ENCODE peak calls at places on chromosomes 16 and 17, in nine cellular contexts. G, E, B, L, Z, F, V, N and H are unnamed samples.

GRCh38 chr16:68644715-68645493 is at the start of gene CDH3:
- DNase-seq in G (no peak), E (no peak), B (peak; percentile 32), L (no peak), Z (peak; percentile 69), F (peak; percentile 35), V (peak; percentile 88), N (no peak), H (no peak)

GRCh38 chr17:78360371-78361226 is 722 bp upstream of the SOCS3 start:
- DNase-seq in G (peak; percentile 73), E (peak; percentile 63), B (peak; percentile 100), L (peak; percentile 96), Z (peak; percentile 87), F (peak; percentile 97), V (peak; percentile 80), N (peak; percentile 84), H (peak; percentile 93)

GRCh38 chr16:11781773-11782172 is 15.3 kb downstream of the ZC3H7A start:
- DNase-seq in G (no peak), E (no peak), B (no peak), L (no peak), Z (peak; percentile 62), F (no peak), V (no peak), N (peak; percentile 36), H (no peak)

GRCh38 chr16:80114699-80115098 is 426.1 kb upstream of the DYNLRB2 start:
- DNase-seq in G (no peak), E (no peak), B (no peak), L (no peak), Z (no peak), F (no peak), V (no peak), N (no peak), H (no peak)

GRCh38 chr17:78268960-78269892 is 37.8 kb downstream of the TMEM235 start:
- DNase-seq in G (no peak), E (no peak), B (no peak), L (no peak), Z (no peak), F (no peak), V (no peak), N (peak; percentile 56), H (no peak)

GRCh38 chr17:70190959-70191805 is 21.9 kb downstream of the KCNJ2 start:
- DNase-seq in G (no peak), E (no peak), B (no peak), L (no peak), Z (no peak), F (no peak), V (no peak), N (no peak), H (no peak)

GRCh38 chr17:290121-290521 is 62.5 kb downstream of the RPH3AL start:
- DNase-seq in G (no peak), E (no peak), B (no peak), L (peak; percentile 42), Z (no peak), F (no peak), V (no peak), N (no peak), H (no peak)

GRCh38 chr17:60887607-60888028 is 210.0 kb downstream of the BCAS3 start:
- DNase-seq in G (no peak), E (no peak), B (no peak), L (no peak), Z (peak; percentile 10), F (no peak), V (no peak), N (no peak), H (no peak)

GRCh38 chr17:7886227-7887037 is 2.2 kb upstream of the CHD3 start:
- DNase-seq in G (peak; percentile 21), E (no peak), B (peak; percentile 44), L (peak; percentile 78), Z (peak; percentile 67), F (peak; percentile 78), V (peak; percentile 45), N (peak; percentile 8), H (peak; percentile 64)
- TF ChIP-seq CTCF in G (peak; percentile 41), E (no peak), B (no peak), L (no peak), Z (no peak), F (no peak), V (no peak), N (no peak), H (no peak)

DNA sequence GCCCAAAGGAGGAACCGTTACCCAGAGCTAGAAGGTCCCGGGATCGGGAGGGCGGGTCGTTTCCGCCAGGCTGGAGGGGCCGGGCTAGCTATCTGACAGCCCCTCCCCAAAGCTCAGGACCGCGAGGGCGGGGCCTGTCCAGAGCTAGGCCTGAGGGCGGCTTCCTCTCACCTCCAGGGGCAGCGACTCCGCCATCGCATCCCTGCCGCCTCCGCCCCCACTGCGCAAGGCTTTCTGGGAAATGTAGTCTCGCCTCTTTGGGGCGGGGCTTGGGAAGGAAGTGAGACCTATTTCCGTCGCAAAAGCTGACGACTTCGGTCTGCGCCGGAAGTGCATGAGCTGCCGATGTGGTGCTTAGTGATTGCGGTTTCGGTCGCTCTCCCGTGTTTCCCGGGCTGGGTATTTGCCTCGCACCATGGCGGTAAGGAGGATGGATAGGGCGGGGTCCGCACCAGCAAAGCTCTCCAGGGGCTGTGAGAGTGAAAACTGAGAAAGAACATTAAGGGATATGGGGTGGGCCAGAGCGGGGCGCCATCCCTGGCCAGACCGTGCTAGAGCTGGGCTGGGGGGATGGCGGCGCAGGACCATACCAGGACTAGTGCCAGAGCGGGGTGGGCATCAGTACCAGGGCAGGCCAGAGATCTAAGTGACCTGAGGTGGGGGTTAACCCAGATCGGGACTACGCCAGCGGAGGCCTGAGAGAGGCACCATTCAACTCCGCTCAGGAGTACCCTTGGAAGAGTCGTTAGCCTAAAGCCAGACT is at the start of gene TMEM208:
- DNase-seq in G (peak; percentile 98), E (peak; percentile 94), B (peak; percentile 98), L (peak; percentile 99), Z (peak; percentile 99), F (peak; percentile 99), V (peak; percentile 100), N (peak; percentile 98), H (peak; percentile 98)
- TF ChIP-seq CTCF in G (peak; percentile 32), E (peak; percentile 13), B (no peak), L (no peak), Z (peak; percentile 30), F (no peak), V (peak; percentile 10), N (no peak), H (peak; percentile 31)

GRCh38 chr16:56225013-56225742 is 33.9 kb downstream of the GNAO1 start:
- DNase-seq in G (no peak), E (no peak), B (no peak), L (no peak), Z (no peak), F (no peak), V (no peak), N (no peak), H (no peak)

GRCh38 chr16:56226840-56227525 is 35.7 kb downstream of the GNAO1 start:
- DNase-seq in G (no peak), E (no peak), B (no peak), L (no peak), Z (no peak), F (no peak), V (peak; percentile 13), N (no peak), H (no peak)

GRCh38 chr16:56222482-56222997 is 31.3 kb downstream of the GNAO1 start:
- DNase-seq in G (no peak), E (no peak), B (no peak), L (no peak), Z (no peak), F (no peak), V (no peak), N (no peak), H (no peak)

GRCh38 chr16:56226187-56226586 is 34.9 kb downstream of the GNAO1 start:
- DNase-seq in G (no peak), E (no peak), B (no peak), L (no peak), Z (no peak), F (peak; percentile 15), V (peak; percentile 70), N (no peak), H (no peak)

GRCh38 chr16:56221995-56222394 is 30.7 kb downstream of the GNAO1 start:
- DNase-seq in G (no peak), E (no peak), B (no peak), L (no peak), Z (no peak), F (no peak), V (no peak), N (no peak), H (no peak)
- TF ChIP-seq CTCF in G (no peak), E (no peak), B (no peak), L (no peak), Z (no peak), F (no peak), V (no peak), N (no peak), H (no peak)

GRCh38 chr17:68389041-68389440 is 68.3 kb downstream of the WIPI1 start:
- DNase-seq in G (no peak), E (no peak), B (no peak), L (peak; percentile 57), Z (no peak), F (no peak), V (no peak), N (no peak), H (no peak)
- TF ChIP-seq CTCF in G (no peak), E (no peak), B (no peak), L (no peak), Z (no peak), F (no peak), V (no peak), N (no peak), H (no peak)

GRCh38 chr16:52553322-52553721 is 6.4 kb upstream of the TOX3 start:
- DNase-seq in G (no peak), E (no peak), B (no peak), L (no peak), Z (no peak), F (no peak), V (no peak), N (no peak), H (no peak)
- TF ChIP-seq CTCF in G (peak; percentile 15), E (peak; percentile 11), B (peak; percentile 52), L (no peak), Z (peak; percentile 61), F (no peak), V (peak; percentile 16), N (no peak), H (peak; percentile 14)

GRCh38 chr17:19726615-19727376 is 10.4 kb upstream of the SLC47A2 start:
- DNase-seq in G (no peak), E (no peak), B (no peak), L (no peak), Z (no peak), F (no peak), V (no peak), N (peak; percentile 18), H (no peak)
- TF ChIP-seq CTCF in G (no peak), E (no peak), B (no peak), L (no peak), Z (no peak), F (no peak), V (no peak), N (no peak), H (no peak)

GRCh38 chr17:80926601-80927250 is 64.9 kb upstream of the CHMP6 start:
- DNase-seq in G (no peak), E (no peak), B (no peak), L (no peak), Z (no peak), F (no peak), V (no peak), N (no peak), H (no peak)
- TF ChIP-seq CTCF in G (peak; percentile 25), E (no peak), B (no peak), L (no peak), Z (no peak), F (no peak), V (no peak), N (no peak), H (no peak)

GRCh38 chr17:13735444-13735843 is 133.7 kb upstream of the HS3ST3A1 start:
- DNase-seq in G (no peak), E (no peak), B (no peak), L (no peak), Z (no peak), F (no peak), V (no peak), N (no peak), H (no peak)
- TF ChIP-seq CTCF in G (peak; percentile 9), E (no peak), B (no peak), L (no peak), Z (no peak), F (no peak), V (no peak), N (no peak), H (no peak)